ENCODE peak calls at places on chromosome 22, in six cellular contexts. W is HFFc6, R is NCI-H1694 treated with DMSO at 0.1 percent for 48 hours, B is AG20443, E is NCI-H226, U is HFF-Myc. F is an unnamed sample.

GRCh38 chr22:43239102-43239875 is 52.4 kb upstream of the TTLL12 start:
- DNase-seq in W (no peak), R (peak), B (no peak), E (no peak), U (no peak), F (no peak)

GRCh38 chr22:48724899-48725298 is 1102.8 kb downstream of the BRD1 start:
- DNase-seq in W (no peak), R (no peak), B (no peak), E (no peak), U (no peak), F (no peak)

GRCh38 chr22:18078329-18079041 is 695 bp downstream of the PEX26 start:
- DNase-seq in W (peak), R (no peak), B (peak), E (peak), U (no peak), F (no peak)

GRCh38 chr22:37607912-37608476 is 640 bp upstream of the GGA1 start:
- DNase-seq in W (no peak), R (peak), B (no peak), E (peak), U (no peak), F (no peak)

GRCh38 chr22:20792966-20793332 is 19.0 kb downstream of the SERPIND1 start:
- DNase-seq in W (peak), R (no peak), B (peak), E (no peak), U (no peak), F (no peak)

GRCh38 chr22:46007848-46008261 is 30.9 kb upstream of the WNT7B start:
- DNase-seq in W (peak), R (peak), B (peak), E (peak), U (peak), F (peak)

GRCh38 chr22:26648761-26649363 is 8.5 kb upstream of the MIAT start:
- DNase-seq in W (no peak), R (no peak), B (no peak), E (no peak), U (no peak), F (no peak)

GRCh38 chr22:16964366-16964765 is 43.7 kb downstream of the GAB4 start:
- DNase-seq in W (no peak), R (no peak), B (peak), E (no peak), U (no peak), F (no peak)

GRCh38 chr22:32308191-32308590 is 49.5 kb upstream of the RFPL3 start:
- DNase-seq in W (no peak), R (no peak), B (no peak), E (no peak), U (no peak), F (no peak)

GRCh38 chr22:37675930-37676571 is 615 bp downstream of the LGALS1 start:
- DNase-seq in W (peak), R (no peak), B (peak), E (no peak), U (no peak), F (no peak)

GRCh38 chr22:38144025-38144405 is 33.5 kb upstream of the BAIAP2L2 start:
- DNase-seq in W (no peak), R (no peak), B (no peak), E (no peak), U (no peak), F (no peak)

GRCh38 chr22:43592470-43592869 is 180.7 kb downstream of the MPPED1 start:
- DNase-seq in W (no peak), R (no peak), B (no peak), E (no peak), U (no peak), F (no peak)

GRCh38 chr22:44112191-44112590 is 68.5 kb upstream of the PARVG start:
- DNase-seq in W (no peak), R (no peak), B (no peak), E (no peak), U (no peak), F (no peak)

GRCh38 chr22:50522208-50522805 is 3.1 kb downstream of the SCO2 start:
- DNase-seq in W (no peak), R (no peak), B (no peak), E (no peak), U (no peak), F (no peak)

GRCh38 chr22:25027052-25027525 is 74.6 kb downstream of the KIAA1671 start:
- DNase-seq in W (no peak), R (no peak), B (no peak), E (no peak), U (no peak), F (peak)

GRCh38 chr22:20741634-20742581 is 32.0 kb upstream of the SERPIND1 start:
- DNase-seq in W (peak), R (peak), B (peak), E (no peak), U (no peak), F (peak)

GRCh38 chr22:41544671-41545476 is 604 bp upstream of the POLR3H start:
- DNase-seq in W (no peak), R (no peak), B (no peak), E (no peak), U (no peak), F (no peak)

GRCh38 chr22:45977003-45977395 is at the start of gene WNT7B:
- DNase-seq in W (no peak), R (no peak), B (no peak), E (peak), U (no peak), F (no peak)

GRCh38 chr22:26592368-26593015 is 2.6 kb upstream of the TPST2 start:
- DNase-seq in W (no peak), R (no peak), B (no peak), E (no peak), U (no peak), F (peak)

GRCh38 chr22:49676230-49676629 is 151.4 kb downstream of the BRD1 start:
- DNase-seq in W (no peak), R (no peak), B (no peak), E (no peak), U (no peak), F (no peak)

GRCh38 chr22:19592464-19592863 is 68.3 kb upstream of the CLDN5 start:
- DNase-seq in W (no peak), R (no peak), B (no peak), E (no peak), U (no peak), F (no peak)

GRCh38 chr22:50141462-50141861 is 29.1 kb upstream of the PANX2 start:
- DNase-seq in W (no peak), R (no peak), B (no peak), E (no peak), U (no peak), F (no peak)

GRCh38 chr22:35648066-35649025 is at the start of gene APOL6:
- DNase-seq in W (peak), R (peak), B (peak), E (peak), U (no peak), F (peak)

GRCh38 chr22:33867118-33867863 is 53.0 kb downstream of the LARGE1 start:
- DNase-seq in W (no peak), R (no peak), B (peak), E (no peak), U (no peak), F (no peak)

GRCh38 chr22:45880732-45881523 is 96.0 kb downstream of the WNT7B start:
- DNase-seq in W (no peak), R (no peak), B (peak), E (no peak), U (no peak), F (no peak)

GRCh38 chr22:44755418-44755817 is 3.0 kb downstream of the ARHGAP8 start:
- DNase-seq in W (no peak), R (no peak), B (no peak), E (no peak), U (no peak), F (no peak)

GRCh38 chr22:47139790-47140119 is 377.3 kb downstream of the TBC1D22A start:
- DNase-seq in W (no peak), R (no peak), B (no peak), E (no peak), U (no peak), F (no peak)

GRCh38 chr22:17107547-17107810 is 13.7 kb downstream of the TMEM121B start:
- DNase-seq in W (no peak), R (no peak), B (no peak), E (no peak), U (no peak), F (no peak)

GRCh38 chr22:25375683-25376082 is 156.2 kb downstream of the CRYBB2 start:
- DNase-seq in W (no peak), R (no peak), B (no peak), E (no peak), U (no peak), F (no peak)

GRCh38 chr22:46931414-46931813 is 169.0 kb downstream of the TBC1D22A start:
- DNase-seq in W (peak), R (no peak), B (no peak), E (peak), U (peak), F (peak)

GRCh38 chr22:21866821-21867527 is 471 bp downstream of the MAPK1 start:
- DNase-seq in W (no peak), R (no peak), B (peak), E (no peak), U (no peak), F (no peak)

GRCh38 chr22:40417041-40417440 is 46.6 kb downstream of the SGSM3 start:
- DNase-seq in W (no peak), R (no peak), B (no peak), E (no peak), U (no peak), F (no peak)

GRCh38 chr22:36055376-36056310 is 27.0 kb upstream of the RBFOX2 start:
- DNase-seq in W (no peak), R (peak), B (no peak), E (no peak), U (peak), F (no peak)

GRCh38 chr22:28703436-28703835 is 23.8 kb upstream of the TTC28 start:
- DNase-seq in W (no peak), R (no peak), B (no peak), E (no peak), U (no peak), F (no peak)

GRCh38 chr22:49910229-49911155 is 7.7 kb downstream of the ALG12 start:
- DNase-seq in W (no peak), R (no peak), B (no peak), E (no peak), U (no peak), F (no peak)

F was measured in foreskin keratinocyte.